ENCODE peak calls at places on chromosomes 16 and 17, in four cellular contexts. One of them, this sample, is unnamed.
A peak's percentile ranks its signal among the peaks of the same experiment; 100 is the strongest.

GRCh38 chr17:1076982-1077302 is 80.0 kb downstream of the TIMM22 start:
- DNase-seq in activated naive CD8-positive, alpha-beta T cell treated with anti-CD3 and anti-CD28 coated beads, Interleukin-2, amount 50 U/mL, for 24 hours: no peak
- DNase-seq in glutamatergic neuron: no peak
- DNase-seq in AG04450: no peak
- DNase-seq in this sample: no peak

GRCh38 chr17:76700627-76701470 is 9.9 kb downstream of the MXRA7 start:
- DNase-seq in activated naive CD8-positive, alpha-beta T cell treated with anti-CD3 and anti-CD28 coated beads, Interleukin-2, amount 50 U/mL, for 24 hours: no peak
- DNase-seq in glutamatergic neuron: peak; percentile 40
- DNase-seq in AG04450: peak; percentile 57
- DNase-seq in this sample: peak; percentile 70

GRCh38 chr16:11742041-11742535 is 569 bp downstream of the TXNDC11 start:
- DNase-seq in glutamatergic neuron: no peak
- DNase-seq in activated naive CD8-positive, alpha-beta T cell treated with anti-CD3 and anti-CD28 coated beads, Interleukin-2, amount 50 U/mL, for 24 hours: peak; percentile 56
- DNase-seq in AG04450: no peak
- DNase-seq in this sample: no peak

GRCh38 chr16:65781363-65781762 is 585.1 kb upstream of the CDH5 start:
- DNase-seq in glutamatergic neuron: no peak
- DNase-seq in activated naive CD8-positive, alpha-beta T cell treated with anti-CD3 and anti-CD28 coated beads, Interleukin-2, amount 50 U/mL, for 24 hours: no peak
- DNase-seq in AG04450: no peak
- DNase-seq in this sample: no peak

GRCh38 chr16:85398050-85398451 is 215.1 kb upstream of the GSE1 start:
- DNase-seq in activated naive CD8-positive, alpha-beta T cell treated with anti-CD3 and anti-CD28 coated beads, Interleukin-2, amount 50 U/mL, for 24 hours: no peak
- DNase-seq in glutamatergic neuron: no peak
- DNase-seq in AG04450: no peak
- DNase-seq in this sample: no peak

GRCh38 chr17:8757189-8757588 is 1.2 kb downstream of the SPDYE4 start:
- DNase-seq in glutamatergic neuron: no peak
- DNase-seq in activated naive CD8-positive, alpha-beta T cell treated with anti-CD3 and anti-CD28 coated beads, Interleukin-2, amount 50 U/mL, for 24 hours: no peak
- DNase-seq in AG04450: no peak
- DNase-seq in this sample: no peak

GRCh38 chr17:33756021-33756420 is 462.9 kb upstream of the ASIC2 start:
- DNase-seq in AG04450: no peak
- DNase-seq in activated naive CD8-positive, alpha-beta T cell treated with anti-CD3 and anti-CD28 coated beads, Interleukin-2, amount 50 U/mL, for 24 hours: no peak
- DNase-seq in glutamatergic neuron: no peak
- DNase-seq in this sample: no peak

GRCh38 chr17:77607606-77608005 is 350.9 kb upstream of the TNRC6C start:
- DNase-seq in glutamatergic neuron: no peak
- DNase-seq in AG04450: no peak
- DNase-seq in activated naive CD8-positive, alpha-beta T cell treated with anti-CD3 and anti-CD28 coated beads, Interleukin-2, amount 50 U/mL, for 24 hours: no peak
- DNase-seq in this sample: no peak

This sample was measured in BJ.